ENCODE peak calls at places on chromosome 7, in five cellular contexts. One of them, this sample, is unnamed.
A peak's percentile ranks its signal among the peaks of the same experiment; 100 is the strongest.

GRCh38 chr7:99919814-99920618 is 686 bp upstream of the TRIM4 start:
- DNase-seq in BE2C: no peak
- DNase-seq in mesothelial cell of epicardium: no peak
- DNase-seq in OCI-LY7: no peak
- DNase-seq in uterus: no peak
- DNase-seq in this sample: no peak

GRCh38 chr7:23759556-23760391 is 49.8 kb downstream of the STK31 start:
- DNase-seq in uterus: no peak
- DNase-seq in BE2C: no peak
- DNase-seq in mesothelial cell of epicardium: no peak
- DNase-seq in OCI-LY7: no peak
- DNase-seq in this sample: no peak

GRCh38 chr7:2962860-2963259 is 80.8 kb downstream of the CARD11 start:
- DNase-seq in mesothelial cell of epicardium: no peak
- DNase-seq in BE2C: no peak
- DNase-seq in OCI-LY7: no peak
- DNase-seq in uterus: no peak
- DNase-seq in this sample: peak; percentile 18

GRCh38 chr7:75928600-75928939 is 13.6 kb downstream of the POR start:
- DNase-seq in mesothelial cell of epicardium: no peak
- DNase-seq in uterus: no peak
- DNase-seq in OCI-LY7: no peak
- DNase-seq in BE2C: no peak
- DNase-seq in this sample: no peak

GRCh38 chr7:104967595-104967994 is 46.4 kb upstream of the KMT2E start:
- DNase-seq in mesothelial cell of epicardium: no peak
- DNase-seq in BE2C: no peak
- DNase-seq in uterus: no peak
- DNase-seq in OCI-LY7: no peak
- DNase-seq in this sample: no peak

GRCh38 chr7:124566576-124566975 is 199.0 kb downstream of the GPR37 start:
- DNase-seq in OCI-LY7: no peak
- DNase-seq in BE2C: no peak
- DNase-seq in mesothelial cell of epicardium: no peak
- DNase-seq in uterus: no peak
- DNase-seq in this sample: no peak

GRCh38 chr7:36686499-36686898 is 37.8 kb downstream of the AOAH start:
- DNase-seq in OCI-LY7: no peak
- DNase-seq in uterus: no peak
- DNase-seq in mesothelial cell of epicardium: no peak
- DNase-seq in BE2C: peak; percentile 9
- DNase-seq in this sample: no peak

GRCh38 chr7:47792521-47793121 is 155.6 kb downstream of the PKD1L1 start:
- DNase-seq in uterus: no peak
- DNase-seq in OCI-LY7: peak; percentile 14
- DNase-seq in mesothelial cell of epicardium: no peak
- DNase-seq in BE2C: no peak
- DNase-seq in this sample: no peak

GRCh38 chr7:24971333-24972165 is 8.4 kb downstream of the OSBPL3 start:
- DNase-seq in BE2C: peak; percentile 52
- DNase-seq in mesothelial cell of epicardium: no peak
- DNase-seq in OCI-LY7: no peak
- DNase-seq in uterus: no peak
- DNase-seq in this sample: no peak

GRCh38 chr7:143285454-143285756 is 647 bp downstream of the TMEM139 start:
- DNase-seq in OCI-LY7: no peak
- DNase-seq in uterus: no peak
- DNase-seq in BE2C: no peak
- DNase-seq in mesothelial cell of epicardium: no peak
- DNase-seq in this sample: no peak

GRCh38 chr7:27189560-27190283 is 4.7 kb upstream of the HOXA11 start:
- DNase-seq in uterus: no peak
- DNase-seq in BE2C: no peak
- DNase-seq in OCI-LY7: no peak
- DNase-seq in mesothelial cell of epicardium: no peak
- DNase-seq in this sample: no peak

GRCh38 chr7:144827581-144828139 is 8.2 kb downstream of the TPK1 start:
- DNase-seq in uterus: no peak
- DNase-seq in OCI-LY7: no peak
- DNase-seq in mesothelial cell of epicardium: no peak
- DNase-seq in BE2C: no peak
- DNase-seq in this sample: no peak

GRCh38 chr7:116222501-116222900 is 12.2 kb downstream of the TES start:
- DNase-seq in mesothelial cell of epicardium: no peak
- DNase-seq in BE2C: no peak
- DNase-seq in uterus: no peak
- DNase-seq in OCI-LY7: no peak
- DNase-seq in this sample: no peak

GRCh38 chr7:82131224-82131623 is 312.4 kb downstream of the CACNA2D1 start:
- DNase-seq in mesothelial cell of epicardium: no peak
- DNase-seq in uterus: no peak
- DNase-seq in BE2C: no peak
- DNase-seq in OCI-LY7: no peak
- DNase-seq in this sample: no peak

This sample was measured in left lung.